ENCODE peak calls at places on chromosomes 2 and 18, in six cellular contexts. G is vagina; H is coronary artery; W is CD4-positive, alpha-beta T cell; O is HCT116; R is left ventricle myocardium inferior. J is an unnamed sample.

GRCh38 chr2:173427887-173428683 is 73.4 kb downstream of the CDCA7 start:
- DNase-seq in H (no peak), O (no peak), W (no peak), G (no peak), R (peak; percentile 60), J (peak; percentile 71)

GRCh38 chr2:105144128-105144940 is 97.2 kb upstream of the GPR45 start:
- DNase-seq in G (no peak), R (no peak), O (no peak), W (no peak), H (no peak), J (no peak)

GRCh38 chr2:160321025-160321424 is 121.0 kb upstream of the ITGB6 start:
- DNase-seq in W (no peak), H (no peak), G (no peak), O (no peak), R (no peak), J (no peak)

GRCh38 chr2:219174146-219174545 is 2.6 kb downstream of the CNPPD1 start:
- DNase-seq in G (no peak), R (no peak), W (no peak), O (no peak), H (no peak), J (no peak)

GRCh38 chr2:210224660-210225460 is at the start of gene ACADL:
- DNase-seq in W (no peak), R (peak; percentile 53), O (no peak), G (no peak), H (peak; percentile 87), J (peak; percentile 65)

GRCh38 chr2:151374426-151374825 is 17.0 kb downstream of the TNFAIP6 start:
- DNase-seq in W (no peak), G (no peak), R (no peak), O (no peak), H (no peak), J (no peak)

GRCh38 chr2:64018715-64019082 is 529 bp downstream of the VPS54 start:
- DNase-seq in W (peak; percentile 21), G (no peak), R (peak; percentile 53), H (peak; percentile 76), O (no peak), J (no peak)

GRCh38 chr18:24633121-24633520 is 172.7 kb downstream of the HRH4 start:
- DNase-seq in H (no peak), G (no peak), O (no peak), R (no peak), W (no peak), J (no peak)

GRCh38 chr2:43226955-43227829 is 786 bp upstream of the ZFP36L2 start:
- DNase-seq in G (no peak), R (peak; percentile 95), O (peak; percentile 47), H (peak; percentile 98), W (peak; percentile 45), J (peak; percentile 95)

DNA sequence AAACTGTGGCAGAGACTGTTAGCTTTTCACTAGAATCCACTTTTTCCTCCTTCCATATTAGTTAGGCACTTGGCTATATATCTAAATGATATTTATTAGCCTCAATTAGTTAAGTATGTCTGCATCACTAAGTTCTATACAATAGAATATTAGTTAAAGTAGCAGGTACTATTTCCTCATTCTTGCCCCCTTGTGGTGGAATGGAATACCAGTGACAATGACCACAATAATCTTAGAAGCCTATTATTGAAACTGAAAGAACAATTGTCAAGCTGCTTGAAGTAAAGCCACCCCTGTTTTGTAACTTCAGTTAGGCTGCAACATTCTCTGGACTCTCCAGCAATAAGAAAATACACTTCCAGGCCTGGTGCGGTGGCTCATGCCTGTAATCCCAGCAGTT is 476.3 kb upstream of the VWC2L start:
- DNase-seq in R (no peak), O (no peak), H (no peak), W (no peak), G (no peak), J (no peak)
- TF ChIP-seq CTCF in R (peak; percentile 50), O (peak; percentile 49), H (no peak), W (peak; percentile 36), G (peak; percentile 7), J (no peak)

GRCh38 chr18:36298113-36298701 is 694 bp downstream of the FHOD3 start:
- DNase-seq in G (peak; percentile 52), O (no peak), H (no peak), R (no peak), W (no peak), J (peak; percentile 33)

GRCh38 chr18:36295214-36295613 is 2.3 kb upstream of the FHOD3 start:
- DNase-seq in W (no peak), R (no peak), H (no peak), G (peak; percentile 67), O (no peak), J (no peak)

GRCh38 chr18:36297419-36298112 is at the start of gene FHOD3:
- DNase-seq in W (no peak), H (no peak), G (peak; percentile 72), O (no peak), R (peak; percentile 69), J (peak; percentile 84)

GRCh38 chr18:36295880-36296301 is 1.6 kb upstream of the FHOD3 start:
- DNase-seq in R (no peak), W (no peak), O (no peak), G (no peak), H (no peak), J (no peak)

GRCh38 chr18:36296591-36297418 is 708 bp upstream of the FHOD3 start:
- DNase-seq in G (peak; percentile 92), H (peak; percentile 87), O (peak; percentile 40), R (peak; percentile 60), W (no peak), J (peak; percentile 66)
- TF ChIP-seq CTCF in G (no peak), H (peak; percentile 18), O (peak; percentile 21), R (no peak), W (no peak), J (peak; percentile 20)

DNA sequence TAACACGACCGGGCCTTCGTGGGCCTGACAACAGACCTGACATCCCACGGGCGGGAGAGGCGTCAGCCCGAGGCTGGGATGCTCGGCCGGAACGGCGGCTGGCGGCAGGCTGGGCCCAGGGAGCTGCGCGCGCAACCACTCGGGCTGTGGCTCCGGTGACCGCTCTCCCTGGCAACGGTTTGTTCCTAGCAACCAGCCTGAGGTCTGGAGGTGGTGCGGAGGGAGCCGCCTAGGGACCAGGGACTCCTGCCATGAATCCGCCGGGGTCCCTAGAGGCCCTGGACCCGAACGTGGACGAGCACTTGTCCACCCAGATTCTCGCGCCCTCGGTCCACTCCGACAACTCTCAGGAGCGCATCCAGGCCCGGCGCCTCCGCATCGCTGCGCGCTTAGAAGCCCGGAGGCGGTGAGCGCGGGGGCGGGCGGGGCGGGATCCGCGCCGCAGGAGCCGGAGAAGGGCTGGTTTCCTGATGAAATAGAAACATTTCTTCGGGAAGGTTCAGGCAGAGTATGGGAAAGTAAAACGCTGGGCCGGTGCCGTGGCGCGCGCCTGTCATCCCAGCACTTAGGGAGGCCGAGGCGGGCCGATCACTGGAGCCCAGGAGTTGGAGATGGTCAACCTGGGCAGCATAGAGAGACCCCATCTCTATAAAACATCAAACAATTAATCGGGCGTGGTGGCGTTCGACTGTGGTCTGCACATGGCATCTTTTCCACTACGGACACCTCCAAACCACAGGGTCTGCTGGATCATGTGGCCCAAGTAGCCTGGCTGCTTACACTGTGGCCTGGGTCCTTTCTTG is at the start of gene DRC1:
- DNase-seq in G (no peak), O (no peak), H (no peak), W (no peak), R (peak; percentile 53), J (peak; percentile 40)
- TF ChIP-seq CTCF in G (no peak), O (no peak), H (no peak), W (no peak), R (no peak), J (no peak)

GRCh38 chr18:61743775-61744531 is 148.9 kb downstream of the RNF152 start:
- DNase-seq in H (no peak), R (peak; percentile 49), W (no peak), G (no peak), O (no peak), J (no peak)
- TF ChIP-seq CTCF in H (no peak), R (no peak), W (no peak), G (no peak), O (no peak), J (no peak)

DNA sequence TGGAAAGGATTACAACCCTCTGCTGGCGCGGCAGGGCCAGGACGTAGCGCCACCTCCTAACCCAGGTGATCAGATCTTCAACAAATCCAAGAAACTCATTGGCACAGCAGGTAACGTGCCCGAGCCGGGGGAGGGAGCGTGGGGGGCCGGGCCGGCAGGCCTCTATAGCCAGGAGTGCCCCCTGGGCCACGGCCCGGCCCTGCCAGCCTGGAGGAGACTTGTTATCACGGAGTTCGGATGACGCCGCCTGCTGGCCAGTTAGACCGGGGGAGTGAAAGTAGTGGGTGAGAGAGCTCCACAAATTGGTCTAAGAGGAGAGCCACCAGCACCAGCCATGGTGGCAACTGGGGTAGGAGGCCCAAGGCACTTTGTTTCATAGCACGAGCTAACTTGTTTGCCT is 8.6 kb upstream of the TMEM214 start:
- DNase-seq in H (no peak), G (no peak), R (no peak), W (no peak), O (no peak), J (peak; percentile 56)
- TF ChIP-seq CTCF in H (no peak), G (no peak), R (no peak), W (no peak), O (peak; percentile 20), J (no peak)

DNA sequence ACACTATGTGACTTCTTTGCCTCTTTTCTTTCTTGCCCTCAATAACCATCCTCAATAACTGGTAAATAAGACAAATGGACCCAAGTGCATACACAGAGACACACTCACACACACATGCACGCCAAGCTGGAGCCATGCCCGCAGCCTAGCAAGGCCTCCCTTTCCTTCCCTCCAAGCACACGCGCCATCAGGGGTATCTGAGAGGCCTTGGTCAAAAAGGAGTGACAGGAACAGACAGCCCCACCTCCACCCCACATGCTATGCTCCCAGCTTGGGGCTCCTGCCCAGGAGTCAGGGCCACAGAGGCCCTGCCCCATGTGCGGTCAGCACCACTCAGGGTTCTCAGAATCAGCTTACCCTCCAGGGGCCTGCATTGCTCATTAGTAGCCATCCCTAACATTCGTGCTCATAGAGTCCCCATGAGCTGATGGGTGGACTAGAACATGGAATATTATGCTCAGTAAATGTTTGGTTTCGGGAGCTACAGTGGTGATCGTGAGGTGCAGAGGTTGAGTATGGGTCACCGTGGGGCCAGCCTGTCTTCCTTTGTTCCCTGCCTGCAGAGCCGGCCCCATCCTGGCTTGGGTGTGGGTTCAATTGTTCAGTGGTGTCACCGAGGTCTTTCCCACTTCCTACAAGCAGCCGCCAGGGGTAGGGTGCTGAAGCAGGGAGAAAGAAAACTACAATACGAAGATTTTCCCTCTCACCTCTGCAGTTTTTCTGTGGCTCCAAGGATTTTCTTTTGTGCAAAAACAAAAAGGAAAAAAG is 158.2 kb upstream of the RAB12 start:
- DNase-seq in R (no peak), H (no peak), G (peak; percentile 43), W (no peak), O (no peak), J (no peak)
- TF ChIP-seq CTCF in R (peak; percentile 36), H (no peak), G (no peak), W (no peak), O (no peak), J (peak; percentile 4)

GRCh38 chr2:111900859-111901258 is 2.5 kb downstream of the MERTK start:
- DNase-seq in O (no peak), G (no peak), H (no peak), R (no peak), W (no peak), J (no peak)
- TF ChIP-seq CTCF in O (peak; percentile 37), G (no peak), H (no peak), R (peak; percentile 47), W (no peak), J (no peak)

DNA sequence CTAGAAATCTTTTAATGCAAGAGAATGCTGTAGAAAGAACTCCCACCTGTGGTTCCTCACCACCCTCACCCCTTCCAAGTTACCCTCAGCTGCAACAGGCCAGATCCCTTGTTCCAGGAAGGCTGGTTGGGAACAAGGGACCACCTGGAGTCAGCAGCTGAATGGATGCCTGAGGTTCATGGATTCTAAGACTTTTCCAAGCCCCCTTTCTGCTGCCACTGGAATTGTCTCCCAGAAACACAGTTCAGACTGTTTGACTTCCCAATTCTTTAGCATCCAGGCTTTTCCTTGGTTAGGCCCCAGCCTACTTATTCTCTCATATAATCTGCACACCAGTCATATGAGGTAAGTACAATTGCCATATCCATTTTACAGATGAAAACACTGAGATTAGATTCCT is 8.0 kb upstream of the ADCY3 start:
- DNase-seq in G (no peak), O (no peak), W (no peak), R (no peak), H (no peak), J (no peak)
- TF ChIP-seq CTCF in G (no peak), O (no peak), W (no peak), R (no peak), H (no peak), J (no peak)

J was measured in psoas muscle.